ENCODE peak calls at places on chromosomes 2 and 18, in six cellular contexts. I, J, T, X, L and B are unnamed samples.

GRCh38 chr2:94923196-94923595 is 52.0 kb downstream of the TEKT4 start:
- DNase-seq in L (no peak), T (no peak), I (no peak), X (no peak), J (no peak), B (no peak)

GRCh38 chr2:108570416-108570815 is 36.1 kb downstream of the LIMS1 start:
- DNase-seq in X (no peak), L (peak; percentile 45), I (no peak), T (peak; percentile 61), J (no peak), B (no peak)

GRCh38 chr2:239312741-239313246 is 88.0 kb downstream of the HDAC4 start:
- DNase-seq in L (no peak), I (peak; percentile 40), X (no peak), J (peak; percentile 68), T (no peak), B (no peak)

GRCh38 chr2:3169106-3169870 is 208.3 kb downstream of the EIPR1 start:
- DNase-seq in T (peak; percentile 47), L (no peak), J (no peak), X (no peak), I (peak; percentile 24), B (no peak)

GRCh38 chr2:119005565-119005964 is 63.6 kb downstream of the MARCO start:
- DNase-seq in L (no peak), X (no peak), T (no peak), J (no peak), I (no peak), B (no peak)

GRCh38 chr2:182728028-182728427 is 12.0 kb downstream of the DNAJC10 start:
- DNase-seq in T (no peak), X (no peak), I (no peak), J (no peak), L (no peak), B (no peak)

GRCh38 chr2:122414911-122415310 is 659.5 kb downstream of the TSN start:
- DNase-seq in X (no peak), T (no peak), I (no peak), J (no peak), L (no peak), B (no peak)

GRCh38 chr2:159225025-159226016 is 61.2 kb downstream of the WDSUB1 start:
- DNase-seq in J (no peak), T (no peak), L (peak; percentile 38), I (no peak), X (no peak), B (no peak)

GRCh38 chr2:142218471-142218870 is 87.7 kb upstream of the LRP1B start:
- DNase-seq in I (no peak), T (no peak), J (no peak), X (no peak), L (no peak), B (no peak)

GRCh38 chr2:148303166-148303565 is 282.3 kb downstream of the MBD5 start:
- DNase-seq in L (no peak), T (no peak), I (no peak), X (no peak), J (no peak), B (no peak)

GRCh38 chr2:235640900-235641299 is 147.1 kb downstream of the AGAP1 start:
- DNase-seq in L (no peak), I (no peak), J (no peak), T (no peak), X (no peak), B (no peak)

GRCh38 chr2:22035333-22035964 is 911.7 kb downstream of the TDRD15 start:
- DNase-seq in I (no peak), L (no peak), J (no peak), T (no peak), X (no peak), B (no peak)

GRCh38 chr2:72010647-72011355 is 136.9 kb downstream of the CYP26B1 start:
- DNase-seq in I (no peak), J (peak; percentile 66), X (no peak), T (no peak), L (no peak), B (no peak)

GRCh38 chr2:163319006-163319405 is 416.8 kb downstream of the FIGN start:
- DNase-seq in I (no peak), J (no peak), L (no peak), X (no peak), T (peak; percentile 40), B (no peak)

GRCh38 chr2:240319855-240320560 is 115.5 kb upstream of the GPC1 start:
- DNase-seq in J (peak; percentile 72), I (no peak), L (no peak), X (peak; percentile 89), T (peak; percentile 81), B (no peak)

GRCh38 chr2:195658541-195658890 is 1.5 kb downstream of the SLC39A10 start:
- DNase-seq in X (peak; percentile 49), L (no peak), T (peak; percentile 79), J (no peak), I (no peak), B (no peak)

GRCh38 chr18:56748698-56749268 is 97.6 kb downstream of the WDR7 start:
- DNase-seq in I (no peak), X (peak; percentile 15), J (no peak), L (no peak), T (peak; percentile 66), B (no peak)

GRCh38 chr2:28325173-28325566 is 67.5 kb upstream of the FOSL2 start:
- DNase-seq in I (no peak), X (no peak), J (peak; percentile 22), L (no peak), T (no peak), B (no peak)

GRCh38 chr2:182509231-182509630 is 82.4 kb upstream of the PDE1A start:
- DNase-seq in X (no peak), T (no peak), L (no peak), I (no peak), J (no peak), B (no peak)

GRCh38 chr2:215002500-215002899 is 135.9 kb downstream of the ABCA12 start:
- DNase-seq in I (no peak), T (peak; percentile 67), J (no peak), L (no peak), X (peak; percentile 6), B (no peak)

GRCh38 chr2:167489307-167489706 is 601.0 kb downstream of the XIRP2 start:
- DNase-seq in L (no peak), T (no peak), J (no peak), X (no peak), I (no peak), B (no peak)

GRCh38 chr2:62999905-63000304 is 50.7 kb upstream of the OTX1 start:
- DNase-seq in X (no peak), I (no peak), J (peak; percentile 84), L (no peak), T (peak; percentile 37), B (no peak)

GRCh38 chr2:128595763-128596452 is 277.2 kb upstream of the HS6ST1 start:
- DNase-seq in X (no peak), J (no peak), T (no peak), L (no peak), I (no peak), B (no peak)

GRCh38 chr18:35223797-35224196 is 17.0 kb upstream of the ZNF397 start:
- DNase-seq in X (no peak), I (no peak), T (no peak), J (no peak), L (no peak), B (no peak)

GRCh38 chr2:30150786-30151185 is 4.0 kb downstream of the YPEL5 start:
- DNase-seq in T (no peak), X (no peak), I (no peak), J (no peak), L (no peak), B (no peak)

GRCh38 chr2:207418422-207418821 is 111.3 kb upstream of the CREB1 start:
- DNase-seq in L (no peak), J (no peak), I (no peak), T (no peak), X (no peak), B (no peak)

GRCh38 chr2:64695656-64696310 is 42.1 kb upstream of the SERTAD2 start:
- DNase-seq in T (no peak), X (no peak), L (no peak), I (no peak), J (no peak), B (no peak)

GRCh38 chr2:206477296-206477695 is 34.0 kb downstream of the ADAM23 start:
- DNase-seq in L (no peak), X (no peak), T (peak; percentile 61), J (no peak), I (no peak), B (no peak)

GRCh38 chr2:96260404-96261260 is 5.2 kb downstream of the TMEM127 start:
- DNase-seq in T (peak; percentile 92), J (peak; percentile 80), L (peak; percentile 64), X (peak; percentile 65), I (peak; percentile 69), B (peak; percentile 44)
- H3K27ac ChIP-seq in T (peak overlapping the region; percentile 22), J (peak overlapping the region; percentile 92), L (peak overlapping the region; percentile 80), X (peak overlapping the region; percentile 78), I (peak overlapping the region; percentile 82), B (peak overlapping the region; percentile 80)

DNA sequence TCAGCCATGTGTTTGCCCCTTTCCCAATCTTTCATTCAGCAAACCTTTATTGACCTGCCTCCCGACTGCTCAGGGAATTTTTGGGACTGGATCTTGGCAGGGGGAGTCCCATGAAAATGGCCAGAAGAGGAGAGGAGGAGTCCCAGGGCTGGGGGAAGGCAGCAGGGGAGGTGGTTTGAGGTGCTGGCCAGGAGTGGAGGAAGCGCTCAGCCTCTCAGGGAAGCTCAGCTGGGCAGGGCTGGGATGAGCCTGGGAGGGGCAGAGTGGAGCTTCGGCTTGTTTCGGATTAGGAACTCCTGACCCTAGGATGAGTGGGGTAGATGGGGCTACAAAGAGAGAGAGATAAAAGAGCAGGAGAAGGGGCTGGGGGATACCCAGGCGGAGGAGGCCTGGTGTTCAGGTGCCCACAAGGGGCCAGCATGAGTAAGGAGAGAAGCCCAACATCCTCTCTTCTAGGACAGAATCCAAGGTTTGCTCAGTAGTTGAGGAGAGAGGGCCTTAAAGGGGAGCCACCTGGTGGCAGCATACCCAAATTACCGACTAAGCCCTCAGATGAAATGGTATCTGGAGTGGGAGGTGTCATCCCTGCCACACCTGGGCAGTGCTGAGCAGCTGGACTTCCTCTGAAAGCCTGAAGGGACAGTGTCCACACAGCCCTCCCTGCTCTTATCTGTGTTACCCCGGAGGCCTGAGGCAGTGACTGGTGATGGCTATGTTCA is 91.1 kb downstream of the INHBB start:
- DNase-seq in L (no peak), T (peak; percentile 29), X (no peak), J (peak; percentile 41), I (no peak), B (peak; percentile 19)
- TF ChIP-seq CTCF in L (peak; percentile 60), T (peak; percentile 47), X (peak; percentile 39), J (no peak), I (peak; percentile 33), B (peak; percentile 20)

GRCh38 chr2:17583166-17583565 is 42.7 kb downstream of the VSNL1 start:
- DNase-seq in T (peak; percentile 10), J (no peak), L (peak; percentile 19), I (no peak), X (no peak), B (no peak)

GRCh38 chr2:17583646-17584045 is 43.1 kb downstream of the VSNL1 start:
- DNase-seq in T (peak; percentile 12), J (no peak), X (no peak), I (no peak), L (no peak), B (no peak)

GRCh38 chr2:17579605-17580318 is 39.3 kb downstream of the VSNL1 start:
- DNase-seq in J (no peak), L (no peak), I (no peak), X (no peak), T (no peak), B (no peak)

GRCh38 chr2:17578466-17578928 is 38.0 kb downstream of the VSNL1 start:
- DNase-seq in L (no peak), J (no peak), T (no peak), I (no peak), X (no peak), B (no peak)

GRCh38 chr2:17580319-17580715 is 39.8 kb downstream of the VSNL1 start:
- DNase-seq in J (no peak), L (no peak), I (no peak), X (no peak), T (no peak), B (no peak)
- H3K27ac ChIP-seq in J (no peak overlapping the region), L (no peak overlapping the region), I (no peak overlapping the region), X (no peak overlapping the region), T (no peak overlapping the region), B (no peak overlapping the region)

GRCh38 chr18:32550958-32551357 is 80.3 kb upstream of the GAREM1 start:
- DNase-seq in X (no peak), T (no peak), J (no peak), I (no peak), L (no peak), B (no peak)
- TF ChIP-seq CTCF in X (peak; percentile 19), T (no peak), J (no peak), I (no peak), L (no peak), B (no peak)